ENCODE peak calls at places on chromosomes 13 and 19, in nine cellular contexts. One of them, this sample, is unnamed.

GRCh38 chr13:45108716-45109706 is 11.3 kb upstream of the GTF2F2 start:
- DNase-seq in KBM-7: no peak
- DNase-seq in T-helper 9 cell: no peak
- DNase-seq in RWPE2: no peak
- DNase-seq in fibroblast of the aortic adventitia: no peak
- DNase-seq in kidney glomerular epithelial cell: peak
- DNase-seq in activated T-helper 1 cell treated with Interleukin-2 at 50 U/mL for 16 hours: no peak
- DNase-seq in naive thymus-derived CD8-positive, alpha-beta T cell: peak
- DNase-seq in H54: no peak
- DNase-seq in this sample: peak

GRCh38 chr13:42395066-42395821 is 123.3 kb downstream of the AKAP11 start:
- DNase-seq in KBM-7: no peak
- DNase-seq in T-helper 9 cell: no peak
- DNase-seq in RWPE2: no peak
- DNase-seq in fibroblast of the aortic adventitia: no peak
- DNase-seq in kidney glomerular epithelial cell: no peak
- DNase-seq in activated T-helper 1 cell treated with Interleukin-2 at 50 U/mL for 16 hours: no peak
- DNase-seq in naive thymus-derived CD8-positive, alpha-beta T cell: no peak
- DNase-seq in H54: no peak
- DNase-seq in this sample: no peak

GRCh38 chr19:39971380-39971841 is 446 bp downstream of the PSMC4 start:
- DNase-seq in KBM-7: no peak
- DNase-seq in T-helper 9 cell: no peak
- DNase-seq in RWPE2: no peak
- DNase-seq in fibroblast of the aortic adventitia: peak
- DNase-seq in kidney glomerular epithelial cell: no peak
- DNase-seq in activated T-helper 1 cell treated with Interleukin-2 at 50 U/mL for 16 hours: no peak
- DNase-seq in naive thymus-derived CD8-positive, alpha-beta T cell: no peak
- DNase-seq in H54: peak
- DNase-seq in this sample: no peak

GRCh38 chr19:3464797-3465235 is 15.5 kb downstream of the SMIM24 start:
- DNase-seq in KBM-7: no peak
- DNase-seq in T-helper 9 cell: no peak
- DNase-seq in RWPE2: no peak
- DNase-seq in fibroblast of the aortic adventitia: no peak
- DNase-seq in kidney glomerular epithelial cell: no peak
- DNase-seq in activated T-helper 1 cell treated with Interleukin-2 at 50 U/mL for 16 hours: no peak
- DNase-seq in naive thymus-derived CD8-positive, alpha-beta T cell: no peak
- DNase-seq in H54: no peak
- DNase-seq in this sample: no peak

GRCh38 chr13:65605386-65605785 is 1624.8 kb downstream of the PCDH9 start:
- DNase-seq in KBM-7: no peak
- DNase-seq in T-helper 9 cell: no peak
- DNase-seq in RWPE2: no peak
- DNase-seq in fibroblast of the aortic adventitia: peak
- DNase-seq in kidney glomerular epithelial cell: no peak
- DNase-seq in activated T-helper 1 cell treated with Interleukin-2 at 50 U/mL for 16 hours: no peak
- DNase-seq in naive thymus-derived CD8-positive, alpha-beta T cell: no peak
- DNase-seq in H54: no peak
- DNase-seq in this sample: no peak

GRCh38 chr13:38849316-38849715 is 141.3 kb downstream of the STOML3 start:
- DNase-seq in KBM-7: no peak
- DNase-seq in T-helper 9 cell: no peak
- DNase-seq in RWPE2: no peak
- DNase-seq in fibroblast of the aortic adventitia: no peak
- DNase-seq in kidney glomerular epithelial cell: no peak
- DNase-seq in activated T-helper 1 cell treated with Interleukin-2 at 50 U/mL for 16 hours: no peak
- DNase-seq in naive thymus-derived CD8-positive, alpha-beta T cell: no peak
- DNase-seq in H54: no peak
- DNase-seq in this sample: no peak

GRCh38 chr19:7862413-7862951 is 11.7 kb downstream of the PRR36 start:
- DNase-seq in KBM-7: no peak
- DNase-seq in T-helper 9 cell: peak
- DNase-seq in RWPE2: peak
- DNase-seq in fibroblast of the aortic adventitia: no peak
- DNase-seq in kidney glomerular epithelial cell: no peak
- DNase-seq in activated T-helper 1 cell treated with Interleukin-2 at 50 U/mL for 16 hours: peak
- DNase-seq in naive thymus-derived CD8-positive, alpha-beta T cell: peak
- DNase-seq in H54: no peak
- DNase-seq in this sample: peak

GRCh38 chr19:18883530-18884304 is 12.2 kb downstream of the CERS1 start:
- DNase-seq in KBM-7: no peak
- DNase-seq in T-helper 9 cell: no peak
- DNase-seq in RWPE2: no peak
- DNase-seq in fibroblast of the aortic adventitia: no peak
- DNase-seq in kidney glomerular epithelial cell: no peak
- DNase-seq in activated T-helper 1 cell treated with Interleukin-2 at 50 U/mL for 16 hours: no peak
- DNase-seq in naive thymus-derived CD8-positive, alpha-beta T cell: no peak
- DNase-seq in H54: no peak
- DNase-seq in this sample: no peak

GRCh38 chr13:47216176-47216822 is 319.4 kb upstream of the HTR2A start:
- DNase-seq in KBM-7: no peak
- DNase-seq in T-helper 9 cell: no peak
- DNase-seq in RWPE2: no peak
- DNase-seq in fibroblast of the aortic adventitia: no peak
- DNase-seq in kidney glomerular epithelial cell: peak
- DNase-seq in activated T-helper 1 cell treated with Interleukin-2 at 50 U/mL for 16 hours: no peak
- DNase-seq in naive thymus-derived CD8-positive, alpha-beta T cell: no peak
- DNase-seq in H54: no peak
- DNase-seq in this sample: no peak

GRCh38 chr13:51934461-51935087 is 72.8 kb downstream of the CCDC70 start:
- DNase-seq in KBM-7: no peak
- DNase-seq in T-helper 9 cell: no peak
- DNase-seq in RWPE2: no peak
- DNase-seq in fibroblast of the aortic adventitia: no peak
- DNase-seq in kidney glomerular epithelial cell: no peak
- DNase-seq in activated T-helper 1 cell treated with Interleukin-2 at 50 U/mL for 16 hours: no peak
- DNase-seq in naive thymus-derived CD8-positive, alpha-beta T cell: no peak
- DNase-seq in H54: no peak
- DNase-seq in this sample: no peak

This sample was measured in NCI-H69.